ENCODE peak calls at places on chromosomes 7 and 10, in nine cellular contexts. O is right lobe of liver, U is lower lobe of right lung, F is pancreas, D is IMR-90, S is transverse colon, V is colonic mucosa, Z is HCT116, W is suprapubic skin. Q is an unnamed sample. For H3K4me1, the result is how much of the 10 kb centered on the place peaks cover.

GRCh38 chr10:52313350-52314006 is 603 bp upstream of the DKK1 start:
- DNase-seq in F (no peak), S (peak), W (no peak), U (no peak), O (no peak), D (peak), V (peak), Z (peak), Q (peak)

GRCh38 chr10:104262055-104262454 is 6.9 kb upstream of the GSTO2 start:
- DNase-seq in D (no peak), O (no peak), V (no peak), F (no peak), S (no peak), W (no peak), U (no peak), Z (no peak), Q (no peak)

GRCh38 chr7:24466109-24466768 is 107.0 kb upstream of the PALS2 start:
- DNase-seq in V (no peak), O (no peak), U (no peak), Z (no peak), F (no peak), S (no peak), D (no peak), W (no peak), Q (no peak)

GRCh38 chr10:29908977-29909376 is 150.4 kb downstream of the JCAD start:
- DNase-seq in W (no peak), S (no peak), F (no peak), V (no peak), Z (no peak), U (no peak), O (no peak), D (no peak), Q (no peak)

GRCh38 chr7:129494041-129494440 is 8.3 kb upstream of the SMKR1 start:
- DNase-seq in S (no peak), W (no peak), O (no peak), F (no peak), V (no peak), D (peak), U (no peak), Z (no peak), Q (no peak)

GRCh38 chr7:102220229-102220850 is 66.3 kb upstream of the SH2B2 start:
- DNase-seq in Z (no peak), U (no peak), V (no peak), D (no peak), F (no peak), O (no peak), S (no peak), W (no peak), Q (no peak)

GRCh38 chr10:81831060-81831459 is 43.9 kb upstream of the NRG3 start:
- DNase-seq in U (no peak), W (no peak), Z (no peak), S (no peak), D (no peak), O (no peak), F (no peak), V (no peak), Q (no peak)

GRCh38 chr10:76459016-76459415 is 1027.6 kb downstream of the LRMDA start:
- DNase-seq in Z (no peak), F (no peak), O (no peak), V (no peak), W (no peak), U (no peak), D (no peak), S (peak), Q (no peak)

GRCh38 chr7:87528733-87529132 is 53.3 kb upstream of the ABCB4 start:
- DNase-seq in V (no peak), F (no peak), W (no peak), D (no peak), Z (no peak), S (no peak), O (no peak), U (no peak), Q (no peak)

GRCh38 chr7:117873056-117873932 is at the start of gene CTTNBP2:
- DNase-seq in U (peak), D (peak), O (peak), V (peak), S (peak), W (peak), F (peak), Z (peak), Q (peak)

GRCh38 chr7:29173458-29173857 is 21.1 kb upstream of the CHN2 start:
- DNase-seq in Z (no peak), F (no peak), V (no peak), S (no peak), U (no peak), O (no peak), W (no peak), D (no peak), Q (no peak)

GRCh38 chr10:87691515-87692070 is 31.9 kb downstream of the PAPSS2 start:
- DNase-seq in W (no peak), F (no peak), O (no peak), S (no peak), D (no peak), Z (no peak), U (no peak), V (no peak), Q (no peak)
- H3K4me1 ChIP-seq in W (under half), F (under half), O (under half), S (under half), D (under half), Z (under half), U (under half), V (under half), Q (under half)

GRCh38 chr10:127801302-127801701 is 64.3 kb downstream of the FOXI2 start:
- DNase-seq in O (no peak), D (no peak), W (no peak), S (no peak), V (no peak), Z (no peak), F (no peak), U (no peak), Q (no peak)
- H3K4me3 ChIP-seq in O (no peak), D (no peak), W (no peak), S (no peak), V (no peak), Z (no peak), F (no peak), U (no peak), Q (no peak)

DNA sequence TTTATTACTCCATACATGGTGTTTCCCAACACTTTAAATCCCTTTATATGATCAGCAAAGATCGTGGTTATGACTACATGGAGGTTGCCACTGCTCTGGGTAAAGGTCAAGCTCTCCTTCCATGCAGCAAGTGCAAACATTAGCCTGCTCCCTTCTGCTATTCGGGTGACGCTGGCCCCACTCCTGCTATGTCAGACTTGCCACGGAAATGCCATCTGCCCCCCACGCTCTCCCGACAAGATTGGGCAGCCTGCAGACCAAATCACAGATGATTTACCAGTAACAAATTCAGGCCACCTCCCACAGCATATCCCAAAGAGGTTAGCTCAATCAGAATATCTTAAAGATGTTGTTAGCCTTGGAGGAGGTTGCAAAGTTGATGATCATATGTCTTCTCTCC is 77.8 kb upstream of the MGMT start:
- DNase-seq in W (no peak), U (no peak), F (no peak), Z (no peak), V (no peak), D (no peak), O (no peak), S (no peak), Q (no peak)
- TF ChIP-seq CTCF in W (no peak), U (no peak), F (no peak), Z (no peak), V (no peak), D (no peak), O (no peak), S (no peak), Q (no peak)

DNA sequence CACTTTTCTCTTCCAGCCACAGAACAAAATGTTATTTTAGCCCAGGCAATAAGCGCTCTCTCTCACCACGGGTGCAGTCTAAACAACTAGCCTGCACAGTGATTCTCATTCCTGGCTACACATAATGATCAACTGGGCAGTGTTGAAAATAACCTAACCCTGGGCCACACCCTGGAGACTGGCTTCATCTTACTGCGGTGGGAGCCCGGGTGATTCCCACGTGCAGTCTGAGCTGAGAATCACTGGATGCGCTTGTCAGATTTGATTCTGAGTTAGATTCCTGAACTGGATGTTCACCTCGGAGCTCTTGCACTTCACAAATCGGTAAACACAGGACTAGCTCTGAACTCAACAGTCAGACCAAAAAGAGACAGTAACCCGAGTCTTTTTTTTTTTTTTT is 14.9 kb downstream of the ZC3HAV1 start:
- DNase-seq in V (no peak), Z (no peak), O (no peak), D (peak), S (no peak), F (no peak), W (no peak), U (no peak), Q (no peak)
- H3K4me1 ChIP-seq in V (under half), Z (under half), O (under half), D (under half), S (under half), F (under half), W (under half), U (half or more), Q (under half)

DNA sequence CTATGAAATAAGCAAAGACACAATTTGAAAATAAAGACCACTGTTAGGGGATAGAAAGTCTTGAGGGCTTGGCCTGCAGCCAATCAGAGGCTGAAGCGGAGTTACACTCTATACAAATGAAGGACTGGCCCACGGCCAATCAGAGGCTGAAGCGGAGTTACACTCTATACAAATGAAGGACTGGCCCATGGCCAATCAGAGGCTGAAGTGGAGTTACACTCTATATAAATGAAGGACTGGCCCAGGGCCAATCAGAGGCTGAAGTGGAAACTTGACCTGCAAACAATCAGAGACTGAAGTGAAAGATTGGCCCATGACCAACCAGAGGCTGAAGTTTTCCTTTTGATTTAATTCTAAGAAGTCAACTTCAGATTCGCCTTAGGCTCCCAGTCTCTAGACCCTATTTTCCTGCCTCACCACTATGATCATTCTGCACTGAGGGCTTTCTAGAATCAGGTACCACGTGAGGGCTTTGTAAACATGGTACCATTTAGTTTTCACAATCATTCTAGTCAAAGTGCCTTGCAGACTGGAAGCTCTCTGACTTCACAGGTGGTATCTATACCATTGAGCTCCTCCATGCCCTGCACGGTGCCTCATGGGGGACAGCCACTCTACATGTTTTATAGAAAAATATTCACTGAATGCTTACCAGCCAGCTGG is 106.6 kb downstream of the ABLIM1 start:
- DNase-seq in D (peak), S (peak), Z (no peak), U (peak), F (peak), W (no peak), O (peak), V (peak), Q (peak)
- H3K4me3 ChIP-seq in D (no peak), S (no peak), Z (no peak), U (peak), F (no peak), W (no peak), O (peak), V (no peak), Q (no peak)

GRCh38 chr7:145398758-145399157 is 562.9 kb upstream of the TPK1 start:
- DNase-seq in F (no peak), V (no peak), U (no peak), Z (no peak), W (no peak), S (no peak), O (no peak), D (no peak), Q (no peak)
- TF ChIP-seq CTCF in F (no peak), V (no peak), U (no peak), Z (no peak), W (no peak), S (no peak), O (no peak), D (no peak), Q (no peak)

DNA sequence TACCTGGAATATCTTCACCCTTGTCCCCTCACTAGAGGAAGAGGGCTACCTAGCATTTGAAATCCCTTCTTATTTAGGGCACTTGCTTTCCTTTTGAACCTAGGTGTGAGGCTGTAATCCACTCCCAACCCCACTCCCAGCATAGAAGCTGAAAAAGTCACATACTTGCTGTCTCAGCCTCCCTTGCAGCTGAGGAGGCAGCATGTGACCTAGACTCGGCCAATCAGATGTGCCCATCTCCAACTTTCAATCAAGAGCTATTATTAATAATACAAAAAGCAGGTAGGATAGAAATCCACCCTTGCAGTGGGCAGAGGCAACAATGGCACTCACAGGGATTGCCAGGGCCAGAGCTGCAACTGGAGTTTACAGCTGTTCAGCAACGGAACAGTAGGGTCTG is 70.7 kb downstream of the DNAJC12 start:
- DNase-seq in O (no peak), W (no peak), Z (no peak), D (no peak), S (no peak), V (no peak), F (no peak), U (no peak), Q (no peak)
- H3K4me1 ChIP-seq in O (under half), W (under half), Z (under half), D (under half), S (under half), V (under half), F (under half), U (under half), Q (under half)

GRCh38 chr10:98030093-98030821 is at the start of gene CRTAC1:
- DNase-seq in U (peak), W (no peak), Z (no peak), S (peak), V (peak), D (no peak), O (no peak), F (peak), Q (no peak)
- H3K4me3 ChIP-seq in U (peak), W (peak), Z (no peak), S (peak), V (peak), D (no peak), O (no peak), F (peak), Q (no peak)

Q was measured in mucosa of descending colon.